ENCODE peak calls at places on chromosomes 12 and 14, in ten cellular contexts. W is activated CD8-positive, alpha-beta memory T cell treated with anti-CD3 and anti-CD28 coated beads for 24 hours; K is activated CD4-positive, alpha-beta T cell treated with anti-CD3 and anti-CD28 coated beads, Interleukin-2, amount 10 ng/mL, durations not matched to agents 7 days and 5 days; G is type B pancreatic cell; X is CD8-positive, alpha-beta memory T cell; S is A549; O is iPS DF 6.9; U is H4; N is EL; B is NCI-H1694. P is an unnamed sample.
A peak's percentile ranks its signal among the peaks of the same experiment; 100 is the strongest.

GRCh38 chr12:120321382-120322202 is 6.0 kb downstream of the PLA2G1B start:
- DNase-seq in W (no peak), K (no peak), G (no peak), X (no peak), S (peak; percentile 80), O (no peak), U (no peak), N (no peak), B (no peak), P (no peak)

GRCh38 chr12:122326597-122326996 is 60.3 kb upstream of the VPS33A start:
- DNase-seq in W (no peak), K (peak; percentile 23), G (no peak), X (no peak), S (no peak), O (no peak), U (no peak), N (no peak), B (no peak), P (peak; percentile 66)

GRCh38 chr14:89190779-89191513 is 226.1 kb downstream of the FOXN3 start:
- DNase-seq in W (no peak), K (no peak), G (no peak), X (no peak), S (no peak), O (no peak), U (no peak), N (no peak), B (peak; percentile 97), P (no peak)

GRCh38 chr12:48969847-48970701 is 1.5 kb downstream of the WNT10B start:
- DNase-seq in W (peak; percentile 72), K (no peak), G (no peak), X (peak; percentile 61), S (no peak), O (no peak), U (no peak), N (no peak), B (no peak), P (no peak)

GRCh38 chr12:74896186-74896585 is 313.5 kb downstream of the KCNC2 start:
- DNase-seq in W (no peak), K (no peak), G (no peak), X (no peak), S (no peak), O (no peak), U (no peak), N (peak; percentile 11), B (no peak), P (no peak)

GRCh38 chr12:31405021-31405420 is 79.1 kb upstream of the SINHCAF start:
- DNase-seq in W (no peak), K (no peak), G (peak; percentile 16), X (no peak), S (no peak), O (no peak), U (no peak), N (no peak), B (no peak), P (no peak)

GRCh38 chr14:65103150-65103760 is 938 bp upstream of the MAX start:
- DNase-seq in W (no peak), K (peak; percentile 26), G (no peak), X (no peak), S (peak; percentile 58), O (no peak), U (no peak), N (peak; percentile 32), B (peak; percentile 59), P (peak; percentile 38)

GRCh38 chr12:76037130-76038105 is 5.8 kb upstream of the PHLDA1 start:
- DNase-seq in W (no peak), K (peak; percentile 50), G (no peak), X (peak; percentile 63), S (peak; percentile 88), O (no peak), U (peak; percentile 82), N (peak; percentile 80), B (peak; percentile 77), P (peak; percentile 70)

GRCh38 chr12:111089616-111090015 is 169.2 kb upstream of the MYL2 start:
- DNase-seq in W (no peak), K (no peak), G (no peak), X (no peak), S (no peak), O (no peak), U (no peak), N (no peak), B (no peak), P (no peak)

GRCh38 chr12:118645219-118645618 is 268.9 kb downstream of the SUDS3 start:
- DNase-seq in W (no peak), K (peak; percentile 18), G (no peak), X (no peak), S (peak; percentile 10), O (peak; percentile 27), U (no peak), N (peak; percentile 1), B (no peak), P (peak; percentile 37)